ENCODE peak calls at places on chromosomes 5 and 9, in six cellular contexts. V is astrocyte, J is brain microvascular endothelial cell, F is breast epithelium, E is IMR-90, W is GM06990. X is an unnamed sample.

GRCh38 chr5:134092875-134093274 is 21.6 kb upstream of the TCF7 start:
- DNase-seq in V (peak), J (no peak), F (no peak), E (peak), W (no peak), X (no peak)

GRCh38 chr9:99822096-99822595 is 461 bp downstream of the NR4A3 start:
- DNase-seq in V (no peak), J (no peak), F (no peak), E (no peak), W (no peak), X (peak)

GRCh38 chr5:16721151-16722102 is 104.6 kb upstream of the RETREG1 start:
- DNase-seq in V (no peak), J (no peak), F (no peak), E (no peak), W (no peak), X (no peak)

GRCh38 chr9:107336718-107337360 is 53.8 kb downstream of the RAD23B start:
- DNase-seq in V (peak), J (no peak), F (peak), E (peak), W (no peak), X (peak)

GRCh38 chr9:14428781-14429230 is 114.9 kb upstream of the NFIB start:
- DNase-seq in V (peak), J (peak), F (peak), E (peak), W (no peak), X (peak)

GRCh38 chr9:83962165-83962564 is 17.9 kb downstream of the HNRNPK start:
- DNase-seq in V (no peak), J (no peak), F (no peak), E (peak), W (no peak), X (peak)

GRCh38 chr5:108560581-108560980 is 178.7 kb upstream of the FBXL17 start:
- DNase-seq in V (peak), J (peak), F (no peak), E (peak), W (no peak), X (peak)

GRCh38 chr5:172658869-172659513 is 17.9 kb downstream of the NEURL1B start:
- DNase-seq in V (peak), J (no peak), F (no peak), E (peak), W (no peak), X (no peak)

GRCh38 chr9:128818839-128819715 is 777 bp downstream of the ENDOG start:
- DNase-seq in V (no peak), J (no peak), F (no peak), E (no peak), W (peak), X (no peak)

GRCh38 chr9:93191354-93191660 is 7.4 kb downstream of the WNK2 start:
- DNase-seq in V (no peak), J (no peak), F (no peak), E (no peak), W (no peak), X (no peak)

GRCh38 chr5:143433680-143434079 is 30.2 kb upstream of the NR3C1 start:
- DNase-seq in V (no peak), J (no peak), F (no peak), E (no peak), W (peak), X (no peak)

GRCh38 chr5:5968981-5969380 is 409.4 kb downstream of the MED10 start:
- DNase-seq in V (no peak), J (no peak), F (no peak), E (no peak), W (no peak), X (no peak)

GRCh38 chr5:149656576-149657182 is 73.4 kb upstream of the PPARGC1B start:
- DNase-seq in V (no peak), J (peak), F (no peak), E (no peak), W (no peak), X (no peak)

GRCh38 chr5:2482778-2483177 is 268.7 kb downstream of the IRX2 start:
- DNase-seq in V (no peak), J (no peak), F (no peak), E (no peak), W (no peak), X (no peak)

GRCh38 chr9:116842658-116843057 is 155.6 kb downstream of the TRIM32 start:
- DNase-seq in V (no peak), J (no peak), F (no peak), E (no peak), W (no peak), X (no peak)

GRCh38 chr5:37835400-37835973 is 4.4 kb downstream of the GDNF start:
- DNase-seq in V (no peak), J (no peak), F (no peak), E (no peak), W (no peak), X (no peak)
- H3K4me3 ChIP-seq in V (peak), J (peak), F (no peak), E (no peak), W (no peak), X (peak)

GRCh38 chr5:141196363-141196762 is 3.1 kb upstream of the PCDHB11 start:
- DNase-seq in V (no peak), J (no peak), F (no peak), E (no peak), W (no peak), X (no peak)

GRCh38 chr5:141186897-141187512 is at the start of gene PCDHB9:
- DNase-seq in V (no peak), J (no peak), F (no peak), E (peak), W (no peak), X (peak)

GRCh38 chr5:141192110-141192725 is at the start of gene PCDHB10:
- DNase-seq in V (no peak), J (no peak), F (no peak), E (peak), W (no peak), X (peak)
- TF ChIP-seq CTCF in V (peak), J (peak), F (no peak), E (peak), W (peak), X (peak)

GRCh38 chr9:124343533-124344290 is 71.5 kb downstream of the PSMB7 start:
- DNase-seq in V (no peak), J (no peak), F (no peak), E (no peak), W (peak), X (no peak)
- H3K4me3 ChIP-seq in V (no peak), J (no peak), F (peak), E (no peak), W (no peak), X (no peak)

GRCh38 chr5:126370796-126371718 is 52.2 kb upstream of the GRAMD2B start:
- DNase-seq in V (peak), J (no peak), F (no peak), E (peak), W (no peak), X (peak)
- TF ChIP-seq CTCF in V (no peak), J (peak), F (no peak), E (no peak), W (no peak), X (no peak)

DNA sequence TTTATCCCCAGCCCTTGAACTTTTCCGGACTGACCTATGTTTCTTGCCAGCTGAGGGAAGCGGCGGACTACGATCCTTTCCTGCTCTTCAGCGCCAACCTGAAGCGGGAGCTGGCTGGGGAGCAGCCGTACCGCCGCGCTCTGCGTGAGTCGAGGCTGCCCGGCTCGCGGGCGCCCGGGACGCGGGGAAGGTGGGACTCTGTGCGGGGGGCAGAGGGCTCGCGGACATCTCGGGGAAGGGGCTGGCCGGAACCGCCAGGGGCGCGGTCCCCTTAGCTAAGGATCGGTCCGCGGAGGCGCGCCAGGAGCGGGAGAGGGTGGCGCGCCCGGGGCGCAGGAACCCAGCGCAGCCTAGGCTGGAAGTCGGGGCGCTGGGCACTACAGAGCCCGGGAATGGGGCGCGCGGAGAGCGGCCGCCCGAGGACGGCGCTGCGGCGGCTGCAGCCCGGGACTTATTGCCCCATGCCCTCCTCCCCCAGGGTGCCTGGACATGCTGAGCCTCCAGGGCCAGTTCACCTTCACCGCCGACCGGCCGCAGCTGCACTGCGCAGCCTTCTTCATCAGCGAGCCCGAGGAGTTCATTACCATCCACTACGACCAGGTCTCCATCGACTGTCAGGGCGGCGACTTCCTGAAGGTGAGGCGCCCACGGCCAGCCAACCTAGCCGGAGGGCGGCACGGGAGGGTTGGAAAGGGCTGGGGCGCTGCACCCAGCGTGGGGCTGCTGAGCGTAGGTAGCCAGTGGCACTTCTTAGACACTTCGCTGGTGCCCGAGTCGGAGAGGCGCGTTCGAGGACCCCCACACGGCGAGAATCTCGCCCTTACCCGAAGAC is 922 bp downstream of the CRHBP start:
- DNase-seq in V (peak), J (no peak), F (no peak), E (no peak), W (no peak), X (no peak)
- H3K4me3 ChIP-seq in V (peak), J (peak), F (peak), E (no peak), W (no peak), X (no peak)

DNA sequence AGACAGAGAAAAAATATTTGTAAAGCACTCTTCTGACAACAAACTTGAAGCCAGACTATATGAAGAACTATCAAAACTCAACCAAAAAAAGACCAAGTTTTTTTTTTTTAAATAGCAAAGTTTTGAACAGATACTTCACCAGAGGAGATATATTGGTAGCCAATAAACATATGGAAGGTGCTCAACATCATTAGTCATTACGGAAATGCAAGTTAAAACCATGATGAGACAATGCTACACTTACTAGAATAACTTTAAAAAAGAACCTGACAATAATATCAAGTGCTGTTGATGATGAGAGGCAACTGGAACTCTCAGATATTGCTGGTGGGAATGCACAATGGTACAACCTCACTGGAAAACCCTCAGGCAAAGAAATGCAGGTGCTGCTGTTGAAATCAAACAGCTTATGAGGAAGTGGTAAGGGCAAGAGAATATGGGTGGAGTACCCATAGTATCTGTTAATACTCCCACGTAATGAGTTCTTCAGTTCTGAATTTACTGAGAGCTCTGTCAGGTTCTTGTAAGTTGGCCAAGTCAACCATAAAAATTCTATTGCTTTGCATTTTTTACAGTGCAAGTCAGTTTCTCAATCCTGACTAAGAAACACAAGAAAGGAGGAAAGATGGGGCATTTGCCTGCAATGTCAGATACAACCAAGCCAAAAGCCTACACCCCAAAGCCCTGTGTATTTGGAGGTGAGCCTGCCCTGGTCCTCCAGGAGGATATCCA is 87.3 kb upstream of the GNAQ start:
- DNase-seq in V (peak), J (no peak), F (no peak), E (peak), W (peak), X (peak)
- TF ChIP-seq CTCF in V (no peak), J (no peak), F (no peak), E (no peak), W (no peak), X (no peak)